ENCODE peak calls at places on chromosome 6, in ten cellular contexts. I is stimulated activated CD8-positive, alpha-beta memory T cell treated with anti-CD3 and anti-CD28 coated beads, Interleukin-7, amount 100 ng/mL, for 1 hour; G is NCI-H2029 treated with DMSO at 0.1 percent for 48 hours; H is A673; C is NCI-H1105 treated with DMSO at 0.1 percent for 48 hours; U is activated gamma-delta T cell treated with anti-CD3 and anti-CD28 coated beads, Interleukin-2, amount 50 U/mL, for 16 hours; Z is A549; K is GM13977; A is suprapubic skin; Y is HuH-7. Q is an unnamed sample.

GRCh38 chr6:6717953-6718352 is 129.4 kb downstream of the LY86 start:
- DNase-seq in Z (no peak), H (no peak), K (no peak), A (no peak), I (no peak), Y (peak; percentile 33), U (no peak), C (no peak), G (no peak), Q (no peak)

GRCh38 chr6:125212377-125212776 is 58.8 kb downstream of the TPD52L1 start:
- DNase-seq in C (no peak), A (no peak), I (no peak), U (no peak), K (no peak), Z (no peak), Y (no peak), G (no peak), H (no peak), Q (no peak)

GRCh38 chr6:162099685-162100084 is 627.9 kb downstream of the PRKN start:
- DNase-seq in C (no peak), Z (peak; percentile 33), Y (no peak), U (no peak), A (no peak), I (no peak), K (no peak), G (no peak), H (peak; percentile 1), Q (peak; percentile 81)

GRCh38 chr6:101021504-101021903 is 140.4 kb upstream of the ASCC3 start:
- DNase-seq in C (no peak), G (no peak), U (no peak), Z (no peak), K (no peak), H (no peak), A (no peak), I (no peak), Y (no peak), Q (no peak)

GRCh38 chr6:45419574-45420082 is 41.9 kb upstream of the SUPT3H start:
- DNase-seq in K (peak; percentile 23), A (no peak), Z (peak; percentile 9), H (peak; percentile 69), I (peak; percentile 35), G (no peak), U (peak; percentile 38), Y (peak; percentile 46), C (peak; percentile 54), Q (no peak)

GRCh38 chr6:117783280-117783679 is 108.0 kb downstream of the NUS1 start:
- DNase-seq in I (no peak), A (no peak), K (no peak), Z (no peak), Y (no peak), H (no peak), U (no peak), G (no peak), C (no peak), Q (no peak)

GRCh38 chr6:24332306-24332705 is 25.6 kb downstream of the DCDC2 start:
- DNase-seq in Y (no peak), Z (no peak), U (no peak), C (no peak), H (no peak), I (no peak), A (no peak), G (no peak), K (no peak), Q (peak; percentile 99)

GRCh38 chr6:75205776-75206334 is at the start of gene COL12A1:
- DNase-seq in K (peak; percentile 31), Z (peak; percentile 55), I (no peak), G (no peak), C (peak; percentile 67), A (peak; percentile 97), Y (peak; percentile 49), U (no peak), H (peak; percentile 75), Q (peak; percentile 85)

GRCh38 chr6:169188051-169188863 is 65.4 kb downstream of the THBS2 start:
- DNase-seq in C (no peak), A (no peak), Z (no peak), I (no peak), Y (no peak), K (no peak), H (peak; percentile 8), G (peak; percentile 19), U (no peak), Q (peak; percentile 77)